ENCODE peak calls at places on chromosomes 3 and 15, in five cellular contexts. F is A549, Z is HepG2, E is K562, Y is H1. U is an unnamed sample.

GRCh38 chr3:45816544-45816943 is 20.2 kb upstream of the SLC6A20 start:
- DNase-seq in E (no peak), Y (no peak), Z (no peak), F (no peak), U (peak)

GRCh38 chr3:71509024-71509423 is 74.5 kb downstream of the FOXP1 start:
- DNase-seq in E (no peak), F (no peak), Y (no peak), Z (no peak), U (peak)

GRCh38 chr3:19171794-19172193 is 23.5 kb downstream of the KCNH8 start:
- DNase-seq in Y (no peak), E (no peak), F (no peak), Z (no peak), U (no peak)

GRCh38 chr3:33652736-33653135 is 65.3 kb downstream of the CLASP2 start:
- DNase-seq in Z (no peak), F (no peak), Y (no peak), E (no peak), U (no peak)

GRCh38 chr15:64883097-64883581 is 28.6 kb upstream of the ANKDD1A start:
- DNase-seq in F (no peak), Z (no peak), E (no peak), Y (no peak), U (peak)

GRCh38 chr3:167958141-167958540 is 137.6 kb downstream of the GOLIM4 start:
- DNase-seq in Y (no peak), E (no peak), Z (no peak), F (no peak), U (no peak)

GRCh38 chr3:39435006-39435748 is 28.7 kb downstream of the RPSA start:
- DNase-seq in E (no peak), Z (no peak), Y (no peak), F (no peak), U (no peak)

GRCh38 chr15:76904461-76905012 is 603 bp downstream of the SCAPER start:
- DNase-seq in Y (no peak), Z (peak), E (peak), F (peak), U (peak)

GRCh38 chr3:44297255-44297654 is 41.3 kb upstream of the TCAIM start:
- DNase-seq in F (no peak), E (no peak), Z (no peak), Y (no peak), U (no peak)

GRCh38 chr3:32371466-32372212 is 20.0 kb upstream of the CMTM7 start:
- DNase-seq in Y (no peak), Z (no peak), F (no peak), E (no peak), U (no peak)

GRCh38 chr3:20503394-20504082 is 317.5 kb upstream of the SGO1 start:
- DNase-seq in Y (no peak), E (no peak), Z (no peak), F (no peak), U (no peak)

GRCh38 chr3:171778493-171778892 is 31.8 kb downstream of the PLD1 start:
- DNase-seq in F (no peak), E (no peak), Z (no peak), Y (no peak), U (no peak)

GRCh38 chr15:56719774-56720555 is 13.3 kb downstream of the ZNF280D start:
- DNase-seq in E (no peak), Y (no peak), Z (no peak), F (no peak), U (no peak)

GRCh38 chr3:151371531-151371930 is 13.0 kb downstream of the P2RY12 start:
- DNase-seq in F (no peak), E (no peak), Z (no peak), Y (no peak), U (peak)

GRCh38 chr3:192090586-192090985 is 629.6 kb downstream of the PYDC2 start:
- DNase-seq in F (no peak), Y (peak), E (no peak), Z (peak), U (no peak)

GRCh38 chr3:440826-441225 is 244.3 kb downstream of the CHL1 start:
- DNase-seq in Z (no peak), F (no peak), Y (no peak), E (no peak), U (no peak)

GRCh38 chr15:57138260-57138895 is 219.9 kb downstream of the TCF12 start:
- DNase-seq in F (peak), Z (peak), E (peak), Y (no peak), U (peak)

GRCh38 chr15:60316961-60317360 is 80.8 kb downstream of the ANXA2 start:
- DNase-seq in Z (no peak), Y (no peak), F (no peak), E (no peak), U (no peak)

GRCh38 chr3:149401215-149401925 is 23.9 kb upstream of the TM4SF1 start:
- DNase-seq in F (peak), Y (no peak), Z (peak), E (no peak), U (peak)

GRCh38 chr3:125238759-125239158 is 26.2 kb upstream of the SLC12A8 start:
- DNase-seq in Z (no peak), E (no peak), F (no peak), Y (no peak), U (no peak)

GRCh38 chr15:41958002-41958420 is 14.3 kb downstream of the EHD4 start:
- DNase-seq in F (no peak), E (no peak), Y (no peak), Z (no peak), U (no peak)

GRCh38 chr3:197746801-197747237 is 2.9 kb upstream of the FYTTD1 start:
- DNase-seq in Y (no peak), Z (no peak), E (peak), F (no peak), U (no peak)

GRCh38 chr3:49790626-49791411 is 4.5 kb upstream of the IP6K1 start:
- DNase-seq in F (no peak), E (peak), Y (no peak), Z (no peak), U (no peak)

GRCh38 chr3:69425249-69425648 is 39.4 kb upstream of the FRMD4B start:
- DNase-seq in Z (peak), E (peak), Y (no peak), F (peak), U (peak)

GRCh38 chr15:93779341-93779740 is 452.0 kb upstream of the MCTP2 start:
- DNase-seq in Y (no peak), F (no peak), Z (no peak), E (no peak), U (no peak)

DNA sequence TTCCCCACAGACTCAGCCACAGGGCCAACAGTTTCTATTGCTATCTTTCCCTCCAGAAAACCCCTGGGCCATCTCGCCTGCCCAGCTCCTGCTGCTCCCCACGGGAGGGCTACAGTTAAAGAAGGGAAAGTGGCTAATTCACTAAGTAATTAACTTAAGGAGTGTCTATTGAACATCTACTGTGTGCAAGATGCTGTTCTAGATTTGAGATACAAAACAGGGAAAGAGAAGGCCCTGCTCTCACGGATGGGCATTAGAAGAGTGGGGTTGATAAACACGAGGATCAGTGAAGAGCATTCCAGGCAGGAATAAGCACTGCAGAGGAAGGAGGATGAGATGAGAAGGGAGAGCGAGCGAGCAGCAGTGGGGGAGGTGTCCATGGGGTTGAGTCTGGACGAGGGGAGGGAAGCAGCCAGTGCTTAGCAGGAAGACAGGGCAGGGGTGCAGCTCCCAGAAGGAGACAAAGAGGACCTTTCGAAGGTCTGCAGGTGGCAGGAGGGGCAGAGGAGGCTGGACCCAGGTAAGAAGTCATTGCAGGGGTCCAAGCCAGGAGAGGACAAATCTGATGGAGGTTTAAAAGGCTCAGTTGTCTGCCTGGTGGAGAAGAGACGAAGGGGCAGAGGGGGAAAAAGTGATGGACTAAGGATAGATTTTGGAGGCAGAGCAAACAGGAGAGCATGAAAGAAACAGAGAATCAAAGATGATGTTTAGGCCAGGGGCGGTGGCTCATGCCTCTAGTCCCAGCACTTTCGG is 64.7 kb downstream of the KLF15 start:
- DNase-seq in F (no peak), E (no peak), Z (no peak), Y (peak), U (no peak)
- TF ChIP-seq MAFK in F (no peak), E (no peak), Z (no peak), Y (no peak), U (no peak)

GRCh38 chr3:128770387-128770786 is 44.4 kb downstream of the RAB7A start:
- DNase-seq in Z (no peak), Y (no peak), F (no peak), E (no peak), U (no peak)

GRCh38 chr3:128763967-128764366 is 38.0 kb downstream of the RAB7A start:
- DNase-seq in E (peak), F (no peak), Z (no peak), Y (no peak), U (no peak)

GRCh38 chr3:128764863-128765262 is 38.9 kb downstream of the RAB7A start:
- DNase-seq in Z (no peak), E (no peak), F (no peak), Y (no peak), U (no peak)

GRCh38 chr3:128768471-128768870 is 42.5 kb downstream of the RAB7A start:
- DNase-seq in Z (no peak), E (no peak), Y (no peak), F (no peak), U (no peak)

DNA sequence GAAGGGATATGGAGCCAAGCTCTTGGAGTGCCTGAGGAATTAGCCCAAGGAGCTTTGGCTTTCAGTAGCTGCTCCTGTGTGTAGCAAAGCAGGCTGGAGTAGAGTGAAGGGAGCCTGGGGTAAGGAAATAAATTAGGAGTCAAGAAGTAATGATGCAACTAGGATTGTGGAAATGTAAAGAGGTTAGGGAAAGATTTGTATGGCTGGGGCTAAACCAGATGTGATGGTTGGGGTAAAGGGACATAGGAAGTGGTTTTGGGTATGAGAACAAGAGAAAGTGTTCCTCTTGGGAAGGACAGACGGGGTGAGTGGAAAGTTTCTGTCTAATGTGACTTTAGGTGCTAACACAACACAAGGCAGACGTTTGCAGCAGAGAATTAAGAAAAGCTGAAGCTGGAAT is 41.4 kb downstream of the RAB7A start:
- DNase-seq in E (no peak), F (no peak), Z (no peak), Y (no peak), U (no peak)
- TF ChIP-seq USF2 in E (no peak), F (no peak), Z (no peak), Y (no peak), U (no peak)

DNA sequence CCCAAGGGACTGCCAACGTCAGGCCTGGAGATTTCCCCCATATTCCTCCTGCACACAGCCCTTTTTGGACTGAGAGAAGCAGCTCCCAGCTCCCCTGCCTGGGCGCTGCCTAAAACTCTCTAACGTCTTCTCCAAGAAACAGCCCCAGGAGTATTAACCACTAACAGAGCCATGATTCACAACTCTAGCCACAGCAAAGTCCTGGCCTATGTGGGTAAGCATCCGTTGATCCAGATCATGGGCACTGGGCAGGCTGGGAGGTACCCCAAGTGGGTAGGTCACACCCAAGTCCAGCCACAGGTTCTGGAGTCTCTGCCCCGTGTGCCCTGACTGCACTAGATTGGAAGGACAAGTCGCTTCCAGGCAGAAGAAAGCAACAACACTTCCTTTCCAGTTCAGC is 31.9 kb downstream of the NBEAL2 start:
- DNase-seq in Y (no peak), F (no peak), Z (no peak), E (no peak), U (no peak)
- H3K27ac ChIP-seq in Y (no peak), F (no peak), Z (no peak), E (no peak), U (no peak)

GRCh38 chr15:70375006-70375409 is 277.3 kb upstream of the TLE3 start:
- DNase-seq in F (peak), Y (peak), Z (no peak), E (no peak), U (no peak)
- TF ChIP-seq MAFK in F (peak), Y (no peak), Z (no peak), E (no peak), U (no peak)

GRCh38 chr3:16909802-16910201 is 25.0 kb downstream of the PLCL2 start:
- DNase-seq in Z (no peak), Y (no peak), F (no peak), E (no peak), U (no peak)

GRCh38 chr3:16908878-16909277 is 24.1 kb downstream of the PLCL2 start:
- DNase-seq in Z (no peak), Y (no peak), F (no peak), E (no peak), U (no peak)

GRCh38 chr3:16913264-16913580 is 28.5 kb downstream of the PLCL2 start:
- DNase-seq in Z (no peak), E (no peak), F (no peak), Y (no peak), U (no peak)

GRCh38 chr3:16910207-16910606 is 25.5 kb downstream of the PLCL2 start:
- DNase-seq in Z (no peak), F (no peak), E (no peak), Y (no peak), U (no peak)

GRCh38 chr3:16912400-16913263 is 27.9 kb downstream of the PLCL2 start:
- DNase-seq in Z (no peak), Y (no peak), F (no peak), E (no peak), U (no peak)
- TF ChIP-seq USF2 in Z (no peak), Y (no peak), F (no peak), E (no peak), U (no peak)

GRCh38 chr15:22967084-22967770 is 12.9 kb downstream of the CYFIP1 start:
- DNase-seq in E (no peak), Z (no peak), F (no peak), Y (no peak), U (no peak)

GRCh38 chr15:22969512-22969911 is 10.7 kb downstream of the CYFIP1 start:
- DNase-seq in Y (no peak), F (no peak), E (no peak), Z (no peak), U (no peak)

GRCh38 chr15:22966321-22967083 is 13.7 kb downstream of the CYFIP1 start:
- DNase-seq in Y (no peak), E (no peak), Z (no peak), F (no peak), U (no peak)

GRCh38 chr15:22963546-22964125 is 16.5 kb downstream of the CYFIP1 start:
- DNase-seq in F (no peak), Z (no peak), Y (no peak), E (no peak), U (peak)

GRCh38 chr15:22968356-22968755 is 11.8 kb downstream of the CYFIP1 start:
- DNase-seq in E (no peak), Z (no peak), Y (no peak), F (peak), U (peak)
- H3K27ac ChIP-seq in E (no peak), Z (no peak), Y (no peak), F (peak), U (no peak)

GRCh38 chr15:78072080-78072892 is 5.2 kb downstream of the TBC1D2B start:
- DNase-seq in F (no peak), Z (peak), E (no peak), Y (no peak), U (peak)
- TF ChIP-seq MAFK in F (no peak), Z (no peak), E (no peak), Y (no peak), U (no peak)

GRCh38 chr3:128278761-128279593 is 125.7 kb downstream of the EEFSEC start:
- DNase-seq in Y (peak), E (no peak), Z (no peak), F (no peak), U (peak)
- TF ChIP-seq USF2 in Y (no peak), E (no peak), Z (no peak), F (no peak), U (no peak)